ENCODE peak calls at places on chromosome 17, in six cellular contexts. U, A, F, H, Z and X are unnamed samples. For H3K9me3, the result is how much of the 10 kb centered on the place peaks cover.

GRCh38 chr17:1182831-1183578 is 3.2 kb upstream of the ABR start:
- DNase-seq in F (no peak), U (no peak), H (no peak), Z (no peak), A (no peak), X (no peak)

GRCh38 chr17:694239-694638 is 20.4 kb downstream of the VPS53 start:
- DNase-seq in F (no peak), H (no peak), Z (no peak), U (peak), A (no peak), X (no peak)

GRCh38 chr17:79658811-79659207 is 48.0 kb upstream of the RBFOX3 start:
- DNase-seq in U (peak), H (no peak), F (peak), Z (no peak), A (peak), X (no peak)

GRCh38 chr17:51152766-51153209 is 571 bp upstream of the NME1 start:
- DNase-seq in A (no peak), Z (no peak), F (no peak), U (peak), H (no peak), X (no peak)

GRCh38 chr17:2904135-2904534 is 107.9 kb downstream of the RAP1GAP2 start:
- DNase-seq in U (peak), A (peak), F (no peak), Z (no peak), H (peak), X (peak)

GRCh38 chr17:35052780-35053179 is 10.7 kb downstream of the RFFL start:
- DNase-seq in Z (no peak), A (no peak), H (no peak), F (no peak), U (no peak), X (no peak)

GRCh38 chr17:50787106-50787505 is 19.8 kb upstream of the ANKRD40CL start:
- DNase-seq in U (no peak), A (no peak), H (no peak), Z (no peak), F (no peak), X (no peak)

GRCh38 chr17:8681175-8681949 is 50.8 kb upstream of the MYH10 start:
- DNase-seq in U (peak), Z (no peak), F (no peak), A (no peak), H (no peak), X (peak)

GRCh38 chr17:80485846-80486245 is 9.4 kb upstream of the NPTX1 start:
- DNase-seq in U (no peak), H (no peak), Z (no peak), F (peak), A (no peak), X (no peak)

GRCh38 chr17:82167028-82167427 is 45.6 kb downstream of the CCDC57 start:
- DNase-seq in F (no peak), H (no peak), Z (no peak), A (no peak), U (no peak), X (no peak)

GRCh38 chr17:42819939-42820535 is 4.0 kb downstream of the BECN1 start:
- DNase-seq in Z (peak), U (peak), F (peak), H (no peak), A (peak), X (peak)

DNA sequence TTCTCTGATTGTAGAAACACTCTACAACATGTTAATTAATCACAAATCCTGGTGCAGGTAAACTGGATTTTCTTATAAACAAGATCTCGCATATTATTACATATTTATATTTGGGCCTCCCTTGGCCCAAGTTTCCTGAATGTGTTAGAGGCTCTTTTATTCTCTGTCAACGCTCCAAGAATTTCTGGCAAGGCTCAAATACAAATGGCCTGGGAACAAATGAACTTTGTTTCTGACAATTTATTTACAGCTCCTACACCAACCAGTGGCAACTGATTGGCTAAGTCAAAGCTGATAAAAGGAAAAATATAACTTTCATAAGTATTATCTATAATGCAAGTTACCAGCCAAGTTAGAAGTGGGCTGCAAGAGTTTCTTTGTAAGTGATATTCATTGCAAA is 64.9 kb upstream of the CORO6 start:
- DNase-seq in Z (no peak), U (peak), H (no peak), F (no peak), A (no peak), X (no peak)
- H3K27ac ChIP-seq in Z (peak), U (no peak), H (no peak), F (no peak), A (no peak), X (peak)

GRCh38 chr17:5099271-5099670 is 12.4 kb downstream of the ZNF232 start:
- DNase-seq in Z (no peak), U (no peak), A (no peak), F (no peak), H (no peak), X (no peak)
- H3K9me3 ChIP-seq in Z (half or more), U (under half), A (under half), F (under half), H (under half), X (under half)

DNA sequence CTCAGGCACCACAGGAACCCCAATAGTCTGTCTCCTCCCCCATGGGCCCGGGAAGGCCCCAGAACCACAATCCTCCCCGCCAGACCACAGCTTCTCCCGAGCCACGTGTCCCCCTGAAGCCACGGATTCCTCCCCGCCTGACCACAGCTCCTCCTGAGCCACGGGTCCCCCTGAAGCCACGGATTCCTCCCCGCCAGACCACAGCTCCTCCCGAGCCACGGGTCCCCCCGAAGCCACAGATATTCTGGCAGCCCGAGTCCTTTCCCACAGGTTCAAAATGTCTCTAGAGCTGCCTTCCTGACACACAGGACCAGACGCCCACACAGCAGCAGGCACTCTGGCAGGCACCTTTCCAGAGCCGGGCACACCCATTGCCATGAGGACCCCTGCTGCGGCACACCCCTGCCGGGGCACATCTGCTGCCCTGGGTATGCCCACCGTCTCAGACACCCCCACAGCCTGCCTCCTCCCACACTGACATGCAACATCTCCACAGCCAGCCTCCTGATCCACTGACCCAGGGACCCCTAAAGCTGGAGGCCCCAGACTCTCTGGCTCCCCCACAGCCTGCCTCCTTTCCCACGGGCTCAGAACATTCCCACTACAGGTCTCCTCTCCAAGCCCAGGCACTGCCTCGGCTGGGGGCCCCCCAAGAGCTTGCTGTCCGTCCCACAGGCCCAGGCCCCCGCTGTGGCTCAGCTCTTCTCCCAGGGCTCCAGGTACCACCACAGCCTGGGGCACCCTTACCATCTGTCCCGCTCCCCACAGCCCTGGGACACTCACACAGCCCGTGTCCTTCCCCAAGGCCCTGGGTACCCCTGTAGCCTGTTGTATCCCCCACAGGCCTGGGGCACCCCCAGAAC is 2.2 kb downstream of the KIAA0753 start:
- DNase-seq in U (no peak), A (no peak), H (no peak), Z (no peak), F (no peak), X (no peak)
- H3K27ac ChIP-seq in U (no peak), A (no peak), H (no peak), Z (no peak), F (no peak), X (no peak)

GRCh38 chr17:37694734-37695133 is 50.1 kb downstream of the HNF1B start:
- DNase-seq in A (no peak), Z (no peak), H (no peak), U (no peak), F (no peak), X (no peak)

GRCh38 chr17:37693328-37693727 is 50.1 kb upstream of the DDX52 start:
- DNase-seq in F (peak), H (no peak), Z (no peak), A (no peak), U (no peak), X (no peak)

GRCh38 chr17:37696366-37696765 is 48.5 kb downstream of the HNF1B start:
- DNase-seq in F (no peak), A (no peak), H (no peak), Z (no peak), U (no peak), X (no peak)

GRCh38 chr17:37689317-37689716 is 46.1 kb upstream of the DDX52 start:
- DNase-seq in F (no peak), Z (no peak), H (no peak), A (no peak), U (no peak), X (no peak)

DNA sequence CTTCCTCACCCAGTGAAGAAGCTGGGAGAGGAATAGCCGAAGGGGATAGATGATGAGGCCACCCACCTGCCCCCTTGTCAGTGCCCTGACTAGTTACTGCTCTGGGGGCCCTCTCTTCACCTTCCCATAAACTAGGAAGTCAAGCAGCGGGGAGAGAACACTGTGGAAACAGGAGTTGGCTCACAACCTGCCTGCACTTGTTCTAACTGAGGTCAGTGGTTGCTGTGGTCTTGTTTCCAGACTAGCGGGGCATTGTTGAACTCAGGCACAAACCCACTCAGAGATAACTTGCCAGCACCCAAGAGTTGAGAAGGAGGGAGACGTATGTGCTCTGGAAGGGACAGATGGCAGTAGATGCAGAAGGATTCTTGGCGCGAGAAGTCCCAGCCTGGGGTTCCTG is 48.6 kb upstream of the DDX52 start:
- DNase-seq in Z (no peak), H (no peak), U (no peak), A (no peak), F (no peak), X (no peak)
- H3K9me3 ChIP-seq in Z (under half), H (under half), U (under half), A (under half), F (under half), X (under half)